ENCODE peak calls at places on chromosomes 16 and 17, in six cellular contexts. C, H, R, V, K and Z are unnamed samples.

GRCh38 chr16:56789360-56789759 is 59.4 kb downstream of the NUP93 start:
- DNase-seq in V (peak), R (no peak), H (no peak), C (peak), K (no peak), Z (no peak)

GRCh38 chr17:66431080-66431795 is 128.8 kb downstream of the PRKCA start:
- DNase-seq in V (peak), K (no peak), C (peak), H (peak), R (no peak), Z (no peak)

GRCh38 chr17:32807577-32807976 is 69.3 kb downstream of the MYO1D start:
- DNase-seq in V (no peak), K (no peak), C (no peak), H (no peak), R (no peak), Z (no peak)

GRCh38 chr16:67773569-67774456 is 32.5 kb downstream of the RANBP10 start:
- DNase-seq in H (peak), K (no peak), R (no peak), V (no peak), C (peak), Z (no peak)

GRCh38 chr17:57653279-57653678 is 91.8 kb downstream of the CCDC182 start:
- DNase-seq in C (no peak), R (no peak), K (no peak), V (no peak), H (no peak), Z (no peak)

GRCh38 chr17:45336390-45337182 is 19.8 kb upstream of the MAP3K14 start:
- DNase-seq in H (no peak), V (no peak), R (no peak), K (peak), C (no peak), Z (no peak)

GRCh38 chr17:17043668-17044226 is 1.5 kb downstream of the MPRIP start:
- DNase-seq in C (peak), H (peak), K (peak), V (peak), R (peak), Z (no peak)

GRCh38 chr17:21458036-21458435 is 81.9 kb downstream of the KCNJ12 start:
- DNase-seq in H (no peak), C (no peak), V (no peak), R (no peak), K (peak), Z (no peak)

GRCh38 chr17:82858376-82859126 is 18.7 kb upstream of the ZNF750 start:
- DNase-seq in K (no peak), R (no peak), V (peak), C (no peak), H (no peak), Z (no peak)

GRCh38 chr17:50879086-50879485 is 12.9 kb upstream of the TOB1 start:
- DNase-seq in C (no peak), K (no peak), R (no peak), V (no peak), H (no peak), Z (no peak)

GRCh38 chr17:44979426-44980273 is 11.5 kb upstream of the C1QL1 start:
- DNase-seq in R (no peak), C (peak), V (no peak), H (peak), K (no peak), Z (no peak)

GRCh38 chr17:80296221-80296620 is 35.6 kb downstream of the RNF213 start:
- DNase-seq in K (no peak), R (no peak), C (no peak), H (no peak), V (no peak), Z (no peak)

GRCh38 chr17:69716571-69716970 is 302.1 kb downstream of the MAP2K6 start:
- DNase-seq in V (no peak), K (no peak), C (no peak), R (no peak), H (no peak), Z (no peak)

GRCh38 chr16:77457046-77457445 is 22.2 kb upstream of the ADAMTS18 start:
- DNase-seq in R (no peak), H (no peak), C (no peak), K (no peak), V (no peak), Z (no peak)

GRCh38 chr16:90008708-90009145 is 10.5 kb downstream of the DBNDD1 start:
- DNase-seq in K (no peak), C (peak), H (no peak), R (no peak), V (no peak), Z (no peak)

GRCh38 chr16:5918553-5919127 is 821.0 kb upstream of the EEF2KMT start:
- DNase-seq in R (no peak), H (no peak), V (no peak), C (no peak), K (peak), Z (peak)

GRCh38 chr16:72094266-72094610 is 591 bp downstream of the DHX38 start:
- DNase-seq in C (no peak), K (no peak), R (no peak), H (no peak), V (peak), Z (no peak)

GRCh38 chr17:74601944-74602572 is 10.0 kb upstream of the CD300LD start:
- DNase-seq in V (peak), C (peak), K (peak), R (peak), H (peak), Z (peak)

GRCh38 chr16:21646721-21647561 is 5.5 kb downstream of the IGSF6 start:
- DNase-seq in K (no peak), R (no peak), H (peak), C (no peak), V (no peak), Z (no peak)

GRCh38 chr17:73787036-73787720 is 142.9 kb upstream of the SDK2 start:
- DNase-seq in K (no peak), H (no peak), C (no peak), R (peak), V (no peak), Z (no peak)

GRCh38 chr16:75599452-75600277 is 23.4 kb downstream of the ADAT1 start:
- DNase-seq in K (no peak), R (no peak), H (no peak), C (peak), V (peak), Z (no peak)

GRCh38 chr17:41510251-41511065 is 5.0 kb upstream of the KRT13 start:
- DNase-seq in V (peak), K (peak), C (no peak), R (no peak), H (no peak), Z (no peak)

GRCh38 chr17:29640413-29640812 is 17.7 kb upstream of the CORO6 start:
- DNase-seq in C (peak), V (peak), K (no peak), R (no peak), H (peak), Z (no peak)

GRCh38 chr17:78960945-78961344 is 18.8 kb downstream of the LGALS3BP start:
- DNase-seq in V (peak), H (no peak), R (no peak), C (no peak), K (no peak), Z (no peak)

GRCh38 chr16:79601092-79601977 is 798 bp upstream of the MAF start:
- DNase-seq in R (peak), H (peak), V (peak), C (no peak), K (peak), Z (no peak)

GRCh38 chr17:73510981-73511442 is 133.2 kb downstream of the SDK2 start:
- DNase-seq in H (no peak), R (no peak), K (no peak), V (no peak), C (no peak), Z (no peak)

GRCh38 chr16:539901-540530 is 12.5 kb downstream of the CAPN15 start:
- DNase-seq in K (no peak), H (peak), R (no peak), C (peak), V (no peak), Z (no peak)

GRCh38 chr17:43734376-43734775 is 24.2 kb downstream of the SOST start:
- DNase-seq in C (peak), V (no peak), H (no peak), K (no peak), R (no peak), Z (no peak)

GRCh38 chr17:36888236-36888957 is 48.9 kb upstream of the LHX1 start:
- DNase-seq in K (no peak), R (no peak), V (no peak), H (no peak), C (no peak), Z (no peak)

GRCh38 chr16:19001788-19002187 is 18.1 kb downstream of the TMC7 start:
- DNase-seq in K (no peak), H (peak), V (no peak), C (peak), R (no peak), Z (no peak)

GRCh38 chr16:2186064-2186463 is 10.3 kb downstream of the CASKIN1 start:
- DNase-seq in C (no peak), H (no peak), K (no peak), V (no peak), R (no peak), Z (no peak)
- H4K91ac ChIP-seq in C (no peak), H (no peak), K (no peak), V (no peak), R (no peak), Z (no peak)

GRCh38 chr16:48452991-48453760 is 68.0 kb upstream of the SIAH1 start:
- DNase-seq in R (no peak), V (no peak), C (no peak), H (no peak), K (no peak), Z (no peak)

GRCh38 chr16:48447940-48448536 is 62.8 kb upstream of the SIAH1 start:
- DNase-seq in K (no peak), H (no peak), V (no peak), C (no peak), R (no peak), Z (no peak)

GRCh38 chr16:48448799-48449481 is 63.7 kb upstream of the SIAH1 start:
- DNase-seq in V (no peak), R (no peak), H (no peak), K (no peak), C (no peak), Z (no peak)

GRCh38 chr16:48451323-48451722 is 66.1 kb upstream of the SIAH1 start:
- DNase-seq in V (no peak), H (no peak), C (no peak), K (no peak), R (no peak), Z (no peak)

DNA sequence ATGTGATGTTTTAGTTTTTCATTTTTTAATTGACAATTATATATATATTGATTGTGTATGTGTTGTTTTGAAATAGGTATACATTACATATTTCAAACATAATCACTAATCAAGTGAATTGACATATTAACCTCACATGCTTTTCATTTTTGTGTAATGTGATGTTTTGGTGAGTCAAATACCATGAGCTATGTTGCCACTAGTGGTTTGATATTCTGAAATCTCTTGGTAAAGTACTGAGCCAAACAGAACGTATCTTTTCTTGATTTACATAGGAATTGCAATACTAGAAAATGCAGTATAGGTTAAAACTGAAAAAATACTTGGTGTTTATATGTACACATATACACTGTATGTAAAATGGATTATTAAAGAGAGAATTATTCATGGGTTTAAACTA is 65.2 kb upstream of the SIAH1 start:
- DNase-seq in V (no peak), R (no peak), C (peak), H (no peak), K (no peak), Z (no peak)
- H4K91ac ChIP-seq in V (no peak), R (no peak), C (no peak), H (no peak), K (no peak), Z (no peak)

DNA sequence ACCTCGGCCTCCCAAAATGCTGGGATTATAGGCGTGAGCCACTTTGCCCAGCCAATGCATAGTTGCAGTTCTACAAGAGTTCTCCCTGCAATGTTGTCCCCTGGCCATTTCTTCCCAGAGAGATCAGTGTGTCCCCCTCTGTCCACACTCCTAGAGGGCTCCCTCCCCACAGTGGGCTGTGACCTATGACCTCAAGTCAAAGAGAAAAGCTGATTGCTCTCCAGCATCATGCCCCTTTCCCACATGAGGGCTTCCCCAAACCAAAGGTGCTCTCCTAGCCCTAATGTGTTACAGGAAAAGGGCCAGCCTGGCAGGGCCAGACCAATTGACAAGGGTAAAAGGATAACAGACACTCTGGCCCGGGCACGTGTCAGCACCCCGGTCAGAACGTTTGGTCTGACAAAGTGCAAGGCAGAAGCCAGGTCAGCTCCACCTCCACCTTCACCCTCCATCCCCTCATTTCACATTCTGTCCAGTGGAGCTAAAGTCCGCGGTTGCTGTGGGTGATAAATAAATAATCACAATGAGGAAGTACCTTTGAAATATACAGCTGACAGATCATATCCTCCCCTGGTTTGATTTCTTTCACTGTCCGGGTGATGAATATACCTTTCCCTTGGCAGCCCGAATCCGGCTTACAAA is 17.8 kb downstream of the TTLL6 start:
- DNase-seq in K (no peak), H (no peak), C (no peak), R (no peak), V (no peak), Z (no peak)
- H4K91ac ChIP-seq in K (no peak), H (no peak), C (no peak), R (no peak), V (no peak), Z (no peak)

GRCh38 chr17:31461227-31461810 is 69.8 kb downstream of the RAB11FIP4 start:
- DNase-seq in V (no peak), C (no peak), K (no peak), H (no peak), R (no peak), Z (no peak)

GRCh38 chr17:31462261-31462660 is 70.8 kb downstream of the RAB11FIP4 start:
- DNase-seq in V (no peak), H (no peak), C (peak), K (no peak), R (no peak), Z (no peak)

GRCh38 chr17:31459716-31460115 is 68.2 kb downstream of the RAB11FIP4 start:
- DNase-seq in K (no peak), C (no peak), H (no peak), V (no peak), R (no peak), Z (no peak)

GRCh38 chr17:31458829-31459228 is 67.4 kb downstream of the RAB11FIP4 start:
- DNase-seq in H (no peak), R (no peak), V (no peak), K (no peak), C (no peak), Z (no peak)

DNA sequence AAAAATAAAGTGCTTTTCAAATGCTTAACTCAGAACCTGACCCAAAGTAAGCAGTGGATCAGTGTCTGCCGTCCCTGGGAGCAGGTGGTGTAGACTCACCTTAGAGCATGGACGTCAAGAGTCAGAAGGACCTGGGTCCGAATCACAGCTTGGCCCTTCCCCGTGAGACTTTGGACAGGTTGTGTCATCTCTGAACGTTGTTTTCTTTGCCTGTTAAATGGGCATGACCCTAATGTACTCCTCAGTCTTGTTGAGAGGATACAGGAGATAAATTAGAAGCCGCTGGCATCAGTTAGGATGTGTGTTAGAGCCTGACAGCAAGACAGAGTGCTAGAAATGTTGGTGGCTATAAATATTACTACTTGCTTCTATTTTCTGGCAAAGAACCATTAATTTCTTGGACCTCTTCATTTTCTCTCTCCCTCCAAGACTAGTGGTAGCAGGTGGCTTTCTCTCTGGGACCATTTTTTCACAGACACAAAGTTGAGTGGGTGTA is 68.8 kb downstream of the RAB11FIP4 start:
- DNase-seq in H (no peak), R (no peak), K (no peak), C (no peak), V (no peak), Z (no peak)
- H4K91ac ChIP-seq in H (no peak), R (no peak), K (no peak), C (no peak), V (no peak), Z (no peak)

DNA sequence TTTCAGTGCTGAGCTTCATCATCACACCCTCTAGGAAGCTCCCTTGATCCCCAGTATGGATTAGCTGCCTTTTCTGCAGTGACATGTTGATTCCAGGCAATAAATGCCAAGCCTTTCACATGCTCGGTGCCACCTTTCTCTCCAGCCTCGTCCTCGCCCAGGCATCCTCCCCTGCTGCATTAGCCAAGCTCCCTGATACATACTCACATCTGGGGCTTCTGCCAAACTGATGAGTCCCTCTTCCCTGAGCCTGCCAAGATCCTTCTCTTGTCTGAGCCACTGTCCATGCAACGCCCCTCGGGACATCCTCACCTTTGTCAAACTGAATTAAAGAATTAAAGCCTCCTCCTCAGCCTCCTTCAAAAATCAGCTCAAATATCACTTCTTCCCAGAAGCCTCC is 538.5 kb upstream of the CDH11 start:
- DNase-seq in C (peak), R (no peak), V (no peak), K (no peak), H (no peak), Z (no peak)
- H4K91ac ChIP-seq in C (no peak), R (no peak), V (peak), K (no peak), H (no peak), Z (no peak)

GRCh38 chr17:12313786-12314185 is 293.1 kb downstream of the MAP2K4 start:
- DNase-seq in V (peak), H (no peak), R (no peak), C (no peak), K (no peak), Z (no peak)
- H4K91ac ChIP-seq in V (no peak), H (no peak), R (no peak), C (no peak), K (no peak), Z (no peak)

DNA sequence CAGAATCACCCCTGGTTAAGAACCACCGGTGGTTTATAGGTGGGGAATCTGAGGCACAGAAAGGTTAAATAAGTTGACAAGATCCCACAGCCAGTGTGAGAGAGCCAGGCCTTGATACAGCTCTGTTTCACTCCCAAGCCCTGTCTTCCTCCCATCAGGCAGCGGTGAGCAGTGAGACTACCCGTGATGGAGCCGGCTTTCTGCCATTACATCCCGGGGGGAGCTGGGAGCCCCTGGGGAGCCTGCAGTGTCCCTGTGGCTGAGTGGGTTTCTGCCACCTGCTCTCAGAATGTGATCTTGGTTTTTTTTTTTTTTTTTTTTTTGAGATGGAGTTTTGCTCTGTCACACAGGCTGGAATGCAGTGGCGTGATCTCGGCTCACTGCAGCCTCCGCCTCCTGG is 66.4 kb downstream of the ABCC1 start:
- DNase-seq in R (no peak), V (no peak), H (no peak), C (no peak), K (no peak), Z (no peak)
- H4K91ac ChIP-seq in R (no peak), V (no peak), H (no peak), C (peak), K (no peak), Z (no peak)

DNA sequence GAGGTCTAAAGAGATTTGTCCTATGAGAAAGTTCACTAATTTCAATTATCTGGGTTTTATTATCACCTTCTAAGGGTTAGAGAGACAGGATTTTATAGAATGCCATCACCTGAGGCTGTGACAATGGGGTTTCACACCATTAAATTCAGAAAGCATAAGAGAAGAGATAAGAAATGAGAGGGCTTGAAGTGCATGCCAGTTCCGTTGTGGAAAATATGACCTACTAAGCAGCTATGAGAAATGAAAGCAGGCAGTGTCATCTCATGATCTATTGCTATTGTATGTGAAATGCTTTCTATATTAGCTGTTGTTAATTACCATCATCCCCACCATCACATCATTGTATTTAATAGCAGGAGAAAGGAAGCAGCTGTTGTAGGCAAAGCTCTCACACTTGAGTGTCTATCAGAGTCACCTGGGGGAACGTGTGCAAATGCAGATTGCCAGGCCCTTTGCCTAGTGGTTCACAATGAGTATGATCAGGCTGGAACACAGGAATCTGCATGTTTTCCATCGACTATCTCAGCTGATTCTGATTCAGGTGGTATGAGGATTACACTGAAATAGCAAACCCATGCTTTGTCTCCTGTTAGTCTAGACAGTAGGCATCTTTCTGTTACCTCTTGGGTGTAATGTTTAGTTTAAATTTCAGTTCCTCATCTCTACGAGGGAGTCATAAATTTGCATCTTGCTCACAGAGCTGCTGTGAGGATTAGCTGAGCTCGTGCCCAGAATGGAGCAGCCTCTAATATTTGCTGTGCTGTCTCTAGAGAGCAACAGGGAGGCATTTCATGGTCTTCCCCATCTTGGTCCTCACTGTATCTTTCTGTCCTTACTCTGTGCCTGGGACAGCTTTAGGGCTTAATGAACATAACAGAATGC is 256.5 kb downstream of the CDH13 start:
- DNase-seq in R (no peak), C (no peak), V (no peak), K (no peak), H (no peak), Z (no peak)
- H4K91ac ChIP-seq in R (no peak), C (no peak), V (no peak), K (no peak), H (no peak), Z (no peak)